ENCODE peak calls at places on chromosomes 2 and 18, in nine cellular contexts. U is body of pancreas, G is A549, R is hepatocyte, W is tibial nerve, L is heart right ventricle, X is sigmoid colon, Z is neural progenitor cell, I is stomach. V is an unnamed sample.

GRCh38 chr2:76953733-76954347 is 568.3 kb downstream of the LRRTM4 start:
- DNase-seq in U (peak; percentile 43), G (peak; percentile 56), R (peak; percentile 73), W (no peak), L (no peak), X (no peak), Z (peak; percentile 76), I (no peak), V (peak; percentile 1)

GRCh38 chr2:28093308-28093707 is 202.8 kb downstream of the BABAM2 start:
- DNase-seq in U (no peak), G (no peak), R (no peak), W (no peak), L (no peak), X (no peak), Z (no peak), I (no peak), V (no peak)

GRCh38 chr18:54129448-54130134 is 94.9 kb downstream of the MBD2 start:
- DNase-seq in U (no peak), G (no peak), R (no peak), W (no peak), L (no peak), X (no peak), Z (no peak), I (no peak), V (no peak)

GRCh38 chr2:71611247-71611646 is 157.9 kb downstream of the DYSF start:
- DNase-seq in U (peak; percentile 5), G (no peak), R (no peak), W (no peak), L (no peak), X (peak; percentile 41), Z (no peak), I (no peak), V (no peak)

GRCh38 chr2:60867848-60868247 is 13.5 kb upstream of the REL start:
- DNase-seq in U (no peak), G (no peak), R (no peak), W (no peak), L (no peak), X (no peak), Z (no peak), I (no peak), V (no peak)

GRCh38 chr18:7941533-7941932 is 374.4 kb downstream of the PTPRM start:
- DNase-seq in U (peak; percentile 86), G (peak; percentile 83), R (no peak), W (no peak), L (peak; percentile 30), X (no peak), Z (no peak), I (peak; percentile 91), V (no peak)

GRCh38 chr2:33581857-33582256 is 17.2 kb downstream of the FAM98A start:
- DNase-seq in U (no peak), G (no peak), R (no peak), W (no peak), L (no peak), X (no peak), Z (no peak), I (no peak), V (no peak)

GRCh38 chr2:230909841-230910545 is 15.0 kb downstream of the GPR55 start:
- DNase-seq in U (no peak), G (no peak), R (no peak), W (no peak), L (no peak), X (peak; percentile 45), Z (no peak), I (no peak), V (no peak)

GRCh38 chr2:236498369-236498768 is 71.3 kb upstream of the ACKR3 start:
- DNase-seq in U (no peak), G (no peak), R (no peak), W (no peak), L (no peak), X (no peak), Z (peak; percentile 49), I (no peak), V (no peak)

GRCh38 chr2:112820343-112820742 is 16.2 kb downstream of the IL1B start:
- DNase-seq in U (no peak), G (no peak), R (no peak), W (no peak), L (no peak), X (no peak), Z (no peak), I (no peak), V (no peak)

GRCh38 chr2:209977386-209978239 is 24.8 kb upstream of the RPE start:
- DNase-seq in U (no peak), G (peak; percentile 44), R (peak; percentile 40), W (no peak), L (no peak), X (no peak), Z (peak; percentile 33), I (no peak), V (peak; percentile 4)

GRCh38 chr2:184597571-184597980 is 753 bp upstream of the ZNF804A start:
- DNase-seq in U (peak; percentile 13), G (no peak), R (peak; percentile 47), W (no peak), L (no peak), X (no peak), Z (peak; percentile 68), I (no peak), V (no peak)

GRCh38 chr18:985301-985700 is 80.6 kb downstream of the ADCYAP1 start:
- DNase-seq in U (no peak), G (no peak), R (no peak), W (no peak), L (no peak), X (no peak), Z (peak; percentile 52), I (no peak), V (no peak)

GRCh38 chr18:80245781-80246655 is 1.3 kb downstream of the PARD6G start:
- DNase-seq in U (no peak), G (no peak), R (peak; percentile 58), W (no peak), L (no peak), X (no peak), Z (peak; percentile 79), I (no peak), V (no peak)

GRCh38 chr18:75376004-75376403 is 51.5 kb downstream of the SMIM21 start:
- DNase-seq in U (no peak), G (peak; percentile 58), R (no peak), W (no peak), L (no peak), X (no peak), Z (no peak), I (no peak), V (no peak)

GRCh38 chr18:42758851-42759250 is 356.6 kb downstream of the RIT2 start:
- DNase-seq in U (no peak), G (no peak), R (no peak), W (no peak), L (no peak), X (no peak), Z (no peak), I (no peak), V (no peak)

GRCh38 chr2:113977660-113978523 is 88.0 kb downstream of the ACTR3 start:
- DNase-seq in U (peak; percentile 42), G (no peak), R (peak; percentile 68), W (no peak), L (no peak), X (no peak), Z (peak; percentile 42), I (no peak), V (peak; percentile 20)

GRCh38 chr2:222434204-222434603 is 9.9 kb downstream of the SGPP2 start:
- DNase-seq in U (no peak), G (no peak), R (no peak), W (no peak), L (no peak), X (no peak), Z (no peak), I (no peak), V (no peak)

GRCh38 chr2:235500761-235501662 is 7.2 kb downstream of the AGAP1 start:
- DNase-seq in U (no peak), G (no peak), R (no peak), W (no peak), L (no peak), X (no peak), Z (peak; percentile 32), I (no peak), V (no peak)

GRCh38 chr2:240426797-240427721 is 8.4 kb upstream of the GPC1 start:
- DNase-seq in U (peak; percentile 54), G (peak; percentile 66), R (peak; percentile 75), W (peak; percentile 7), L (no peak), X (peak; percentile 45), Z (no peak), I (peak; percentile 41), V (no peak)

DNA sequence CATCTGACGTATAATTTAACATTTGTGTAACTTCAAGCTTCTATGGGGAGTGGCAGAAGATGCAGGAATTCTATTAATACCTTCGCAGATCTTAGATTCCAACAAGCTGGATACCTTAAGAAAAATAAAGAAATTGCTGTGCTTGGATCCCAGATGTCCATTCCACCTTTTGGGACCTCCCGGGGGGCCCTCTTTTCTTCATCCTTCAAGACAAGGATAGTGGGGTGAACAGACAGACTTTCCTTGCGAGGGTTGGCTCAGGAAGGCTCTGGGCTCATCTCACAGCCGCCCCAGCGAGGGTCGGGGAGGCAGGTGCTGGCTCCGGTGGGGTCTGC is 509 bp upstream of the RNF144A start:
- DNase-seq in U (no peak), G (no peak), R (no peak), W (no peak), L (no peak), X (no peak), Z (no peak), I (no peak), V (no peak)
- TF ChIP-seq CTCF in U (no peak), G (no peak), R (no peak), W (no peak), L (no peak), X (no peak), Z (no peak), I (no peak), V (no peak)

GRCh38 chr2:233084488-233084887 is 24.3 kb downstream of the INPP5D start:
- DNase-seq in U (no peak), G (no peak), R (no peak), W (no peak), L (peak; percentile 35), X (peak; percentile 80), Z (peak; percentile 24), I (peak; percentile 56), V (no peak)
- H3K4me3 ChIP-seq in U (no peak overlapping the region), G (no peak overlapping the region), R (no peak overlapping the region), W (no peak overlapping the region), L (no peak overlapping the region), X (no peak overlapping the region), Z (no peak overlapping the region), I (no peak overlapping the region), V (no peak overlapping the region)

GRCh38 chr2:69375494-69376353 is 11.3 kb downstream of the GFPT1 start:
- DNase-seq in U (no peak), G (peak; percentile 62), R (peak; percentile 35), W (no peak), L (no peak), X (no peak), Z (peak; percentile 37), I (no peak), V (no peak)
- H3K27ac ChIP-seq in U (peak overlapping the region; percentile 15), G (no peak overlapping the region), R (no peak overlapping the region), W (no peak overlapping the region), L (no peak overlapping the region), X (peak overlapping the region; percentile 0), Z (no peak overlapping the region), I (no peak overlapping the region), V (no peak overlapping the region)

DNA sequence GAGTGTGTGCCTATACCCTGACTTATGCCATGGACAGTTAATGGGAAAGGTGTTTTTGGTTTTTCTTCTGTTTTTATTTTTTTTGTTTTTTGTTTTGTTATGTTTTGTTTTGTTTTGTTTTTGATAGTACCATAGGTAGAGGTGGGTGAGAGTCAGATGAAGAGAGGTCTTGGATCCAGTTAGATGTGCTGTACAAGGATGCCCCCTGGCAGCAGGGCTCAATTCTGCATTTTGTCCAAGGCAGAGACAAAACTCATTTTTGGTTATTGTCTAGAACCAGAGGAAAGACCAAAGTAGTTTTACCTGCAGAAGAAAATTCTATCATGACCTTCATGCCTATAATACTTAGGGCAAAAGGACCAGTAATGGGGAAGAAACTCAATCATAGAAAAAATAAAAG is 48.5 kb downstream of the SLC5A7 start:
- DNase-seq in U (no peak), G (no peak), R (no peak), W (no peak), L (no peak), X (no peak), Z (no peak), I (no peak), V (no peak)
- TF ChIP-seq CTCF in U (no peak), G (peak; percentile 23), R (peak; percentile 4), W (no peak), L (no peak), X (no peak), Z (peak; percentile 41), I (no peak), V (peak; percentile 3)

V was measured in AG04450.